ENCODE peak calls at places on chromosomes 12 and 14, in six cellular contexts. C is heart left ventricle, J is ovary, U is lower leg skin, N is IMR-90, X is A549. M is an unnamed sample.

GRCh38 chr12:94262228-94263010 is 114.0 kb downstream of the PLXNC1 start:
- DNase-seq in X (peak), U (peak), C (peak), J (peak), N (peak), M (peak)

GRCh38 chr12:88993655-88994054 is 358.6 kb downstream of the DUSP6 start:
- DNase-seq in C (no peak), J (no peak), N (peak), X (peak), U (no peak), M (peak)

GRCh38 chr12:63770375-63770774 is 9.3 kb upstream of the RXYLT1 start:
- DNase-seq in U (no peak), X (no peak), C (no peak), J (no peak), N (no peak), M (no peak)

GRCh38 chr12:46663297-46663696 is 162.5 kb downstream of the SLC38A4 start:
- DNase-seq in U (no peak), X (no peak), J (no peak), C (no peak), N (no peak), M (no peak)

GRCh38 chr12:108939594-108939993 is 59.7 kb downstream of the DAO start:
- DNase-seq in U (no peak), X (no peak), N (peak), J (no peak), C (no peak), M (peak)

GRCh38 chr12:121538699-121539061 is 42.1 kb downstream of the KDM2B start:
- DNase-seq in U (no peak), N (peak), C (no peak), J (no peak), X (peak), M (no peak)

GRCh38 chr14:51596473-51596870 is 55.2 kb upstream of the FRMD6 start:
- DNase-seq in X (no peak), J (no peak), N (no peak), U (no peak), C (no peak), M (no peak)

GRCh38 chr12:3204143-3204542 is 127.0 kb downstream of the TSPAN9 start:
- DNase-seq in J (no peak), C (peak), X (no peak), N (no peak), U (no peak), M (no peak)

GRCh38 chr14:66495214-66496098 is 9.3 kb downstream of the CCDC196 start:
- DNase-seq in U (no peak), J (no peak), N (peak), C (peak), X (peak), M (peak)

GRCh38 chr14:75280831-75281690 is 2.4 kb downstream of the FOS start:
- DNase-seq in J (peak), U (peak), N (peak), C (no peak), X (no peak), M (peak)

GRCh38 chr14:55412686-55413085 is 1.1 kb upstream of the ATG14 start:
- DNase-seq in N (no peak), U (no peak), X (no peak), J (no peak), C (no peak), M (peak)

GRCh38 chr14:55414551-55414950 is 2.9 kb upstream of the ATG14 start:
- DNase-seq in X (no peak), N (no peak), C (no peak), J (no peak), U (no peak), M (no peak)

GRCh38 chr14:55416866-55417265 is 5.2 kb upstream of the ATG14 start:
- DNase-seq in U (no peak), C (no peak), N (no peak), X (no peak), J (no peak), M (peak)

DNA sequence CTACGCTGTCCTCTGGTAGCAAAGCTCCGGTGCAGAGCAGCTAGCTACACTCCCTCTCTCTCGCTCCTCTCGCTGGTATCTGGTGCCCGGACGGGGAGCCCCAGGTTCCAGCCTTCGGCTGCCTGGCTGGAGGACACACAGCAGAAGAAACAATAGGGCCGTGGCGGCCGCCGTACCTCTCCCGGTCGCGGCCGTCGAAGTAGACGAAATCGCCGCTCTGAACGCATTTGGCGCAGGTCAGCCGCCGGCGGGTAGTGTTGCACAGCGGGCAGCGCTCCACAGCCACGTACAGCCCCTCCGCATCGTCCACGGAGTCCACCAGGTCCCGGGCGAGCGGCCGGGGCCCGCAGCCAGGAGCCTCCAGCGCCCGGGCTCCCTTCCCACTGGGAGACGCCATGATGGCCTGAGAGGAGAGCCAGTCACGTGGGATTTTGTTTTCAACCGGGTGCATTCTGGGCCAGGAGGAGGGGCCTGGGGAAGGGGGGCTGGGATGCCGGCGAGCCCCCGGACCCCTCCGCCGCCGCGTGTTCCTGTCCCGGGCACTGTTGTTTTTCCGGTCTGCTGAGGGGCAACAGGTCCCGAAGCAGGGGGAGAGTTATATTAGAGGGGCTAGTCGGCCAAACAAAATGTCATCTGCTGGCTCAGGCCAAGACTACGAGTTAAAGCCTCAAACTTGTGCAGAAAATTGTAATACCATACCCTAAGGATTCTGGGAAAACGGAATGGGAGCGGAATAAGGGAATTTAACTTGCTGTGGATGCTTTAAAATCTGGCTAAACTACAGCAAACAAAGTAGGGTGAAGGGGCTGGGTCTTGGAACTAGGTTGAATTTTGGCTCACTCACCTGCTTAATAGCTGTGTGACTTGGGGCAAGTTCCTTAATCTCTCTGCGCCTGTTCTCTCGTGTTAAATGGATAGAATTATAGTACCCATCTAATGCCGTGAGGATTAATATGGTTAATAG is at the start of gene ATG14:
- DNase-seq in J (peak), N (peak), C (peak), U (peak), X (peak), M (peak)
- TF ChIP-seq POLR2A in J (peak), N (peak), C (no peak), U (no peak), X (peak), M (peak)

DNA sequence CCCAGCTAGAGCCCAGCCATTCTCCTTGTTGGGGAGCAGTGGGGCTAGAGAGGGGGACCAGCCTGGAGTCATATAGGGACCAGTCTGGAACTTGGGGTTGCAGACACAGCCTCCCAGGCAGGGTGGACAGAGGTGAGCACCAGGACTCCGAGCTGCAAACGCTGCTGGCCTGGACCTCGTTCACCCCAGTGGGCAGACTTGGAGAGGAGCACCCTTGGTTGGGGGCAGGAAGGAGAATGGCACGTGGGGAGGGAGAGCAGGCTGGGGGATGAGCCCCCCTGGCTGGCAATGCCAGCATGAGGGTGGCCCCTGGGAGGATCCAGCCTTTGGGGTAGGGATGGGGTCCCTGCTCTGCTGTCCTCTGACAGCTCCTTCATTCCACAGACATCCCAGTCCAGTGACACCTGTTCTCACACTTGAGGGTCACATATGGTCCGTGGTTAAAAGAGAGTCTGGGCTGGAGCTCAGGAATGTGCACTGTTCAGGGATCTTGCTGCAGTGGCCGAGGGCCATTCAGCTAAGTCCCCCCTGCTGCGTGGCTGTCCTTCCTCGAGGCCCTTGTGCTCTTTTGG is 2.8 kb downstream of the LBHD2 start:
- DNase-seq in U (no peak), C (no peak), X (no peak), N (no peak), J (no peak), M (no peak)
- TF ChIP-seq POLR2A in U (no peak), C (no peak), X (no peak), N (no peak), J (no peak), M (no peak)

GRCh38 chr12:51391047-51391837 is at the start of gene GALNT6:
- DNase-seq in J (peak), C (no peak), U (peak), X (peak), N (no peak), M (peak)

GRCh38 chr12:51390457-51391046 is 654 bp downstream of the GALNT6 start:
- DNase-seq in C (no peak), X (no peak), N (no peak), U (peak), J (peak), M (peak)

GRCh38 chr12:51393676-51394545 is 2.7 kb upstream of the GALNT6 start:
- DNase-seq in U (peak), X (no peak), C (peak), J (no peak), N (peak), M (no peak)

GRCh38 chr12:51395283-51396230 is 4.4 kb upstream of the GALNT6 start:
- DNase-seq in X (no peak), J (no peak), N (no peak), C (no peak), U (peak), M (peak)

GRCh38 chr12:51392556-51393237 is 1.5 kb upstream of the GALNT6 start:
- DNase-seq in U (peak), N (no peak), J (peak), X (no peak), C (no peak), M (peak)
- TF ChIP-seq POLR2A in U (no peak), N (no peak), J (no peak), X (no peak), C (no peak), M (no peak)

GRCh38 chr14:55129086-55129427 is at the start of gene LGALS3:
- DNase-seq in U (peak), N (peak), J (peak), X (peak), C (peak), M (peak)
- TF ChIP-seq POLR2A in U (no peak), N (peak), J (peak), X (peak), C (no peak), M (peak)

GRCh38 chr14:105248368-105249174 is at the start of gene BTBD6:
- DNase-seq in U (peak), N (peak), J (peak), C (peak), X (peak), M (peak)
- TF ChIP-seq POLR2A in U (no peak), N (no peak), J (peak), C (no peak), X (peak), M (peak)

GRCh38 chr12:5500326-5500659 is 68.4 kb downstream of the NTF3 start:
- DNase-seq in C (no peak), J (no peak), N (no peak), U (peak), X (no peak), M (no peak)
- TF ChIP-seq POLR2A in C (no peak), J (no peak), N (peak), U (no peak), X (no peak), M (no peak)

GRCh38 chr14:77212933-77213656 is 31.5 kb downstream of the TMEM63C start:
- DNase-seq in X (peak), J (no peak), N (no peak), U (no peak), C (no peak), M (peak)
- TF ChIP-seq POLR2A in X (no peak), J (no peak), N (no peak), U (no peak), C (no peak), M (no peak)

GRCh38 chr14:103057372-103058208 is at the start of gene CDC42BPB:
- DNase-seq in U (peak), C (peak), X (peak), N (peak), J (peak), M (peak)
- TF ChIP-seq POLR2A in U (no peak), C (no peak), X (peak), N (no peak), J (peak), M (no peak)

DNA sequence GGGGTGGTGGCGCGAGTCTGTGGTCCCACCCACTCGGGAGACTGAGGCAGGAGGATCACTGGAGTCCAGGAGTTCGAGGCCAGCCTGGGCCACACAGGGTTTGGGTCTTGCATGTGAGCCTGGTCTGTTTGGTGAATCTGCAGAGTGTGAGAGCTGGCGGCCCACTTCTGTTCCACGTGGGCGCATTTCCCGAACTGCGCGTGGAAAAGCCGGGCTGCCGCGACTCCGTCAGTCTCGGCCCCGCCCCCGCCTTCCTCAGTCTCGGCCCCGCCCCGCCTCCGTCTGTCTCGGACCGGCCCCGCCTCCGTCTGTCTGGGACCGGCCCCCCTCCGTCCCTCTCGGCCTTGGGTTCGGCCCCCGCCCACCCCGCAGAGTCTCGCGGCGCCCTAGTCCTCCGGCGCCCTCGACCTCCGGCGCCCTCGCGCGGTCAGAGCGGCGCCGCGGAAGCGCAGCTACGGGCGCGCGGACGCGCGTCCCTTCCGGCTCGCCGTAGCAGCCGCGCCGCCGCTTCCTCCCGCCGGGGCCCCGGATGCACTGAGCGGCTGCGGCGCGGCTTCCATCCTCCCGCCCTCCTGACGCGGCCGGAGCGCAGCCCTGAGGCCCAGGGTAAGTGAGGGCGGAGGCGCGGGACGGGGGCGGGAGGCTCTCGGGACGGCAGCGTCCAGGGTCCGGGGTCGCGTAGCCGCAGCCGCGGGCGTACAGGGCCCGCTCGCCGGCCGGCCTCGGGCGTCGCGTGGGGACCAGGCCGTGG is at the start of gene EP400:
- DNase-seq in C (peak), J (peak), U (peak), N (peak), X (peak), M (peak)
- TF ChIP-seq POLR2A in C (no peak), J (no peak), U (no peak), N (peak), X (peak), M (peak)

GRCh38 chr12:12562016-12562483 is 613 bp downstream of the DUSP16 start:
- DNase-seq in N (peak), C (peak), J (no peak), X (no peak), U (no peak), M (peak)

GRCh38 chr12:12561305-12562015 is 1.2 kb downstream of the DUSP16 start:
- DNase-seq in U (peak), N (peak), C (peak), X (no peak), J (peak), M (peak)

GRCh38 chr12:12562585-12563245 is at the start of gene DUSP16:
- DNase-seq in U (peak), N (peak), C (peak), X (peak), J (peak), M (peak)

GRCh38 chr12:12559699-12560296 is 2.9 kb downstream of the DUSP16 start:
- DNase-seq in N (no peak), J (no peak), C (no peak), U (no peak), X (no peak), M (no peak)

DNA sequence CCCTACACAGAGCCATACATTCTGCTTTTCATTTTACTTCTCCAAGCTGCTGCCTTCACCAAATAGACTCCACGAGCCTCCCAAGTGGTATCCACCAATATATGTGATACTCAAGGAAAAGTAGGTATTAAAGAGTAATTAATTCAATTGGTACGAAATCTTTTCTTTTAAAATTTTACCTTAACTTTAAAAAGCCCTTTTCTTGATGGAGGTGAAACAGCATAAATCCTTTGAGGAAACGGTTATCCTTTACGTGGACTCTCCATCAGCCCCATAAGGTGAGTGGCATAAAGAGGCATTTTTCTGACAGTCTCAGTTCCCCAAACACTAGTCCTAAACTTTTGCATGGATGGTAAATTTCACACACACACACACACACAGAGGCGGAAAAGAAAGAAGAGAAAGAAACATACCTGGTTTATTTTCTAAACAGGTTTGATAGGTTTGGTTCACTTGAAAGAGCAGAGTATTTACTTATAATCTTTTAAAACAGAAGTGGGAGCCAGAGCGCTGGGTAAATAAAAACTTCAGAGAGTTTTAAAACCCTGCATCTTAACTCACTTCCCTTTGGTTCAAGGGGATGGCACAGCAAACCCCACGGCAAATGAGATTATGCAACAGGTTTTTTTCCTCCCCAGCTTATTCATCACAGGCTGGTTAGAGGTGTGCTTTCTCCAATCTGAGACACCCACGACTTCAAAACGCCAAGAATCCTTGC is 1.9 kb downstream of the DUSP16 start:
- DNase-seq in J (no peak), X (peak), C (peak), N (peak), U (no peak), M (peak)
- TF ChIP-seq POLR2A in J (peak), X (no peak), C (no peak), N (no peak), U (no peak), M (no peak)